ENCODE peak calls at places on chromosomes 11 and 22, in seven cellular contexts. B is HEK293T, V is H1, K is WTC11, M is K562, F is HepG2, R is GM12878. Q is an unnamed sample.

GRCh38 chr11:69834251-69834650 is 15.0 kb upstream of the FGF3 start:
- DNase-seq in F (no peak), V (no peak), B (no peak), M (no peak), R (no peak), K (no peak), Q (no peak)

GRCh38 chr11:34495724-34496377 is 17.7 kb downstream of the ELF5 start:
- DNase-seq in B (no peak), F (peak), V (no peak), M (no peak), K (no peak), R (no peak), Q (peak)

GRCh38 chr22:29268511-29269229 is 602 bp downstream of the EWSR1 start:
- DNase-seq in M (peak), R (no peak), F (peak), V (no peak), B (no peak), K (peak), Q (peak)

GRCh38 chr22:49928571-49929552 is 10.4 kb downstream of the CRELD2 start:
- DNase-seq in F (no peak), K (no peak), B (no peak), M (no peak), R (no peak), V (no peak), Q (no peak)

GRCh38 chr22:44153705-44154104 is 27.0 kb upstream of the PARVG start:
- DNase-seq in F (no peak), M (no peak), B (no peak), V (no peak), R (no peak), K (no peak), Q (no peak)

GRCh38 chr11:131616456-131616855 is 246.0 kb downstream of the NTM start:
- DNase-seq in M (no peak), R (no peak), K (no peak), V (no peak), F (no peak), B (no peak), Q (no peak)

GRCh38 chr22:32511274-32511673 is 36.7 kb downstream of the FBXO7 start:
- DNase-seq in K (no peak), B (no peak), M (no peak), F (no peak), V (no peak), R (no peak), Q (no peak)

GRCh38 chr11:67271548-67272284 is 5.4 kb downstream of the GRK2 start:
- DNase-seq in B (no peak), R (peak), V (no peak), M (no peak), K (peak), F (no peak), Q (no peak)

GRCh38 chr11:17838102-17838501 is 103.5 kb downstream of the KCNC1 start:
- DNase-seq in B (no peak), F (no peak), M (no peak), R (no peak), K (no peak), V (no peak), Q (no peak)

GRCh38 chr22:41929158-41929896 is 2.7 kb upstream of the TNFRSF13C start:
- DNase-seq in B (no peak), V (no peak), R (no peak), K (no peak), F (no peak), M (no peak), Q (no peak)

GRCh38 chr22:37023743-37024338 is 4.3 kb downstream of the MPST start:
- DNase-seq in K (no peak), B (no peak), M (no peak), F (peak), V (no peak), R (no peak), Q (no peak)

GRCh38 chr22:43118024-43118849 is 7.7 kb downstream of the BIK start:
- DNase-seq in F (peak), R (no peak), B (no peak), K (no peak), M (no peak), V (no peak), Q (no peak)

GRCh38 chr11:118152020-118152551 is 537 bp downstream of the SCN4B start:
- DNase-seq in F (no peak), K (no peak), B (no peak), M (no peak), V (no peak), R (no peak), Q (no peak)

GRCh38 chr11:102564110-102564509 is 33.6 kb upstream of the MMP7 start:
- DNase-seq in R (no peak), B (no peak), K (no peak), F (peak), M (no peak), V (no peak), Q (peak)

GRCh38 chr11:19956228-19956627 is 204.0 kb downstream of the DBX1 start:
- DNase-seq in B (no peak), M (no peak), F (no peak), K (no peak), R (no peak), V (no peak), Q (no peak)

GRCh38 chr11:101717621-101718020 is 133.8 kb upstream of the TRPC6 start:
- DNase-seq in B (no peak), F (no peak), R (no peak), V (no peak), M (no peak), K (no peak), Q (no peak)

GRCh38 chr11:76810151-76810853 is 27.1 kb downstream of the TSKU start:
- DNase-seq in K (no peak), R (no peak), M (no peak), V (no peak), B (no peak), F (no peak), Q (peak)

GRCh38 chr11:124640660-124641059 is 18.0 kb downstream of the TBRG1 start:
- DNase-seq in R (no peak), K (peak), V (peak), B (no peak), M (no peak), F (no peak), Q (no peak)

GRCh38 chr11:955154-956049 is 29.7 kb downstream of the AP2A2 start:
- DNase-seq in F (no peak), M (no peak), K (no peak), B (no peak), V (no peak), R (no peak), Q (no peak)

GRCh38 chr22:38465673-38466490 is 2.0 kb upstream of the KDELR3 start:
- DNase-seq in K (no peak), B (no peak), M (no peak), F (no peak), V (no peak), R (no peak), Q (no peak)

GRCh38 chr11:61058583-61059259 is 43.6 kb upstream of the CD5 start:
- DNase-seq in B (no peak), K (no peak), V (no peak), R (no peak), M (no peak), F (no peak), Q (no peak)

GRCh38 chr11:6568191-6568918 is 35.1 kb downstream of the RRP8 start:
- DNase-seq in R (no peak), M (peak), V (peak), B (no peak), F (no peak), K (peak), Q (no peak)

GRCh38 chr11:64762916-64763803 is 3.4 kb upstream of the PYGM start:
- DNase-seq in R (no peak), M (no peak), B (no peak), F (no peak), K (peak), V (peak), Q (no peak)

GRCh38 chr11:8098361-8098760 is 17.4 kb downstream of the TUB start:
- DNase-seq in B (no peak), V (no peak), R (no peak), F (no peak), M (no peak), K (no peak), Q (no peak)

GRCh38 chr11:65416341-65417185 is 6.0 kb upstream of the NEAT1 start:
- DNase-seq in R (no peak), F (peak), M (peak), B (peak), V (peak), K (peak), Q (peak)

GRCh38 chr22:24592846-24593809 is at the start of gene LRRC75B:
- DNase-seq in K (peak), B (peak), M (peak), R (no peak), V (peak), F (peak), Q (peak)

GRCh38 chr11:61104963-61105362 is 2.7 kb downstream of the CD5 start:
- DNase-seq in K (no peak), V (no peak), B (no peak), R (no peak), F (no peak), M (no peak), Q (no peak)

GRCh38 chr11:71433648-71434450 is 14.3 kb downstream of the DHCR7 start:
- DNase-seq in K (no peak), R (no peak), B (no peak), F (peak), M (no peak), V (no peak), Q (no peak)

GRCh38 chr22:24003887-24004286 is 1.4 kb downstream of the GSTT4 start:
- DNase-seq in M (no peak), B (no peak), V (no peak), R (no peak), F (no peak), K (no peak), Q (no peak)

GRCh38 chr11:134289167-134289566 is 13.0 kb downstream of the GLB1L3 start:
- DNase-seq in V (no peak), F (no peak), K (no peak), M (no peak), R (no peak), B (no peak), Q (no peak)
- TF ChIP-seq SP1 in V (no peak), F (no peak), K (no peak), M (no peak), R (no peak), B (no peak), Q (no peak)

GRCh38 chr11:43577566-43578264 is 102.8 kb upstream of the HSD17B12 start:
- DNase-seq in K (no peak), V (no peak), R (no peak), B (no peak), M (no peak), F (no peak), Q (no peak)

GRCh38 chr11:43574949-43575915 is 105.3 kb upstream of the HSD17B12 start:
- DNase-seq in K (peak), R (no peak), B (peak), F (no peak), V (peak), M (no peak), Q (no peak)

GRCh38 chr11:43575931-43576833 is 104.4 kb upstream of the HSD17B12 start:
- DNase-seq in M (no peak), F (no peak), V (no peak), B (no peak), K (no peak), R (no peak), Q (no peak)

GRCh38 chr11:43578346-43579170 is 102.0 kb upstream of the HSD17B12 start:
- DNase-seq in F (no peak), V (peak), B (no peak), K (no peak), M (no peak), R (no peak), Q (no peak)

GRCh38 chr11:43576834-43577521 is 103.6 kb upstream of the HSD17B12 start:
- DNase-seq in V (peak), M (peak), B (peak), R (no peak), K (peak), F (peak), Q (peak)
- TF ChIP-seq SP1 in V (no peak), M (peak), B (no peak), R (no peak), K (peak), F (no peak), Q (no peak)

DNA sequence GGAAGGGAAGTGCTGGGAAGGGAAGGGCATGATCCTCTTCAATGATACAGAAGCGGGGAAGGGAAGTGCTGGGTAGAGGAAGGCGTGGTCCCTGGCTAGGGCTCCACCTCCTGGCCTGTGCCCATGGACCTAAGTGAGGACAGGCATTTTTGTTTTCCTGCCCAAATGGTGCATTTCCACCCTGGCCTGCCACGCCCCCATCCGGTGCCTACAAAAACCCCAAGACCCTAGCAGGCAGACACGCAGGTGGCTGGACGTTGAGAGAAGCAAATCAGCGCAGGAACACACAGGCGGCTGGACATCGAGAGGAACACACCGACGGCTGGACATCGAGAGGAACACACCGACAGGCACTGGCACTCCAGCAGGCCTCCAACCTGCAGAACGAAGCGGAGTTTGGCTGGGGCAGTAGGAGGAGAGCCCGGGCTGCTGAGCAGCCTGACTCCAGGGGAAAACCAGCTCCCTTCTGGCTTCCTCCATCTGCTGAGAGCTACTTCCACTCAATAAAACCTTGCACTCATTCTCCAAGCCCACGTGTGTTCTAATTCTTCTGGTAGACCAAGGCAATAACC is 628.3 kb downstream of the BUD13 start:
- DNase-seq in B (no peak), R (no peak), M (no peak), K (peak), V (no peak), F (no peak), Q (no peak)
- TF ChIP-seq SP1 in B (no peak), R (no peak), M (no peak), K (peak), V (no peak), F (no peak), Q (no peak)

DNA sequence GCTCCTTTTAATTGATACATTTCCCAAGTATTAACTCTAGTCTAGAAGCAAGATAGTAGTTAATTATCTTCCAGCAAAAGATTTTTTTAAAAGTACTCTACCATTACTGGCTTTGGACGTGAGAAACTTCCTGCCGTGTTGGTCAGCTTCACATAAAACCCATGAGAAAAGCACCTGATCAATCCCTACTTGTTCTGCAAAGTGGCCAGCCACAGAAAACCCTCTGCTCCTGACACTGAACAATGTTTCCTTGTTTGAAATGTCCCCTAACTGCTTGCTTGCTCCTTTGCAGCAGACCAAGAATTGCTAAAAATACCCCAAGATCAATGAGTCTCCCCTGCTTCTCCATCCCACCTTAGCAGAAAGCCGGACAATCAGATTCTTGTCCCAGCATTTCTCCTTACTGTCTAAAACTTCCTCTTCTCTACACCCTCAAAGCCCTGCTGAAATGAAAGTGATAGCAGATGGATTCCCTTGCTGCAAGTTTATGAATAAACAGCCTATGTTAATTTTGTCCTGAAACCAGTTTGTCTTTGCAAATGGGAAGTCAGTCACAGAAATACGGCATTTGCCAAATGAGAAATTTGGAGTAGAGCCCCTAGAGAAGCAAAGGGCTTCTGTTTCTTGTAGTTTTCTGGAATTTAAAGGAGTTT is 207.1 kb upstream of the ARHGAP20 start:
- DNase-seq in F (no peak), R (no peak), B (no peak), M (no peak), K (no peak), V (no peak), Q (no peak)
- TF ChIP-seq SP1 in F (no peak), R (no peak), B (no peak), M (no peak), K (no peak), V (no peak), Q (no peak)

Q was measured in HCT116.